ENCODE peak calls at places on chromosome 12, in six cellular contexts. R, I, D, U, J and Z are unnamed samples.

GRCh38 chr12:6273209-6273928 is 37.1 kb upstream of the PLEKHG6 start:
- DNase-seq in R (no peak), I (no peak), D (no peak), U (no peak), J (no peak), Z (no peak)

GRCh38 chr12:96204381-96204780 is 10.2 kb downstream of the ELK3 start:
- DNase-seq in R (no peak), I (no peak), D (no peak), U (no peak), J (no peak), Z (no peak)

GRCh38 chr12:124469193-124469888 is 98.1 kb downstream of the NCOR2 start:
- DNase-seq in R (no peak), I (no peak), D (no peak), U (no peak), J (no peak), Z (no peak)

GRCh38 chr12:44385964-44386363 is 490.2 kb downstream of the NELL2 start:
- DNase-seq in R (no peak), I (no peak), D (no peak), U (no peak), J (no peak), Z (no peak)

GRCh38 chr12:53478865-53479264 is 20.4 kb downstream of the MAP3K12 start:
- DNase-seq in R (no peak), I (no peak), D (no peak), U (no peak), J (no peak), Z (no peak)

GRCh38 chr12:79373896-79374499 is 316.8 kb downstream of the PAWR start:
- DNase-seq in R (no peak), I (no peak), D (peak), U (peak), J (no peak), Z (no peak)

GRCh38 chr12:12628013-12628412 is 16.3 kb downstream of the CREBL2 start:
- DNase-seq in R (no peak), I (no peak), D (no peak), U (peak), J (no peak), Z (no peak)

GRCh38 chr12:127386723-127387122 is 880.2 kb upstream of the TMEM132C start:
- DNase-seq in R (no peak), I (no peak), D (no peak), U (no peak), J (no peak), Z (no peak)

GRCh38 chr12:618626-619025 is 44.6 kb downstream of the NINJ2 start:
- DNase-seq in R (no peak), I (no peak), D (no peak), U (no peak), J (no peak), Z (no peak)

GRCh38 chr12:29223936-29224921 is 75.2 kb downstream of the FAR2 start:
- DNase-seq in R (no peak), I (no peak), D (no peak), U (peak), J (no peak), Z (no peak)

GRCh38 chr12:122190842-122191668 is 8.1 kb downstream of the LRRC43 start:
- DNase-seq in R (no peak), I (no peak), D (peak), U (peak), J (peak), Z (peak)

GRCh38 chr12:1796515-1797010 is 23.8 kb upstream of the LRTM2 start:
- DNase-seq in R (no peak), I (peak), D (no peak), U (no peak), J (peak), Z (peak)

GRCh38 chr12:1795221-1795784 is 25.1 kb upstream of the LRTM2 start:
- DNase-seq in R (no peak), I (no peak), D (no peak), U (no peak), J (no peak), Z (peak)

GRCh38 chr12:1794440-1795090 is 25.8 kb upstream of the LRTM2 start:
- DNase-seq in R (no peak), I (peak), D (no peak), U (no peak), J (no peak), Z (peak)

GRCh38 chr12:1797011-1797901 is 23.1 kb upstream of the LRTM2 start:
- DNase-seq in R (peak), I (peak), D (no peak), U (no peak), J (peak), Z (peak)

GRCh38 chr12:1795785-1796514 is 24.4 kb upstream of the LRTM2 start:
- DNase-seq in R (peak), I (peak), D (peak), U (peak), J (peak), Z (peak)
- H3K27ac ChIP-seq in R (peak), I (peak), D (peak), U (no peak), J (peak), Z (peak)

DNA sequence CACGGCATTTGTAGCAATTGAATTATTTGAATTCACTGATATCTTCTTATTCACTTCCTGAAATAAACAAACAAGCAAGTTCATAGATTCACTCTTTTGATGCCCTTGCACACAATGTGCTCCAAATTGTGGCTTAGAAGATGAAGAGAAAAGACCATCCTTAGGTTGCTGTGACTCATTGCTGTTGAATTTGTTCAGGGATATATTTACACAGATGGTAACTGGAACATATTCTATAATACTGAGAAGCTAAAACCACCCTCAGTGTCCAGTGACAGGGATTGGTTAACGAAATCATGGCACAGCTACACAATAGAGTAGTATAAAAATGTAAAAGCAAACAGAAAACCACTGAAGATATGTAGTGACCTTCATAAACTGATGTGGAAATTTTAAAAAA is 3.1 kb downstream of the PRB4 start:
- DNase-seq in R (no peak), I (no peak), D (no peak), U (no peak), J (no peak), Z (no peak)
- TF ChIP-seq CTCF in R (no peak), I (no peak), D (no peak), U (no peak), J (no peak), Z (no peak)

DNA sequence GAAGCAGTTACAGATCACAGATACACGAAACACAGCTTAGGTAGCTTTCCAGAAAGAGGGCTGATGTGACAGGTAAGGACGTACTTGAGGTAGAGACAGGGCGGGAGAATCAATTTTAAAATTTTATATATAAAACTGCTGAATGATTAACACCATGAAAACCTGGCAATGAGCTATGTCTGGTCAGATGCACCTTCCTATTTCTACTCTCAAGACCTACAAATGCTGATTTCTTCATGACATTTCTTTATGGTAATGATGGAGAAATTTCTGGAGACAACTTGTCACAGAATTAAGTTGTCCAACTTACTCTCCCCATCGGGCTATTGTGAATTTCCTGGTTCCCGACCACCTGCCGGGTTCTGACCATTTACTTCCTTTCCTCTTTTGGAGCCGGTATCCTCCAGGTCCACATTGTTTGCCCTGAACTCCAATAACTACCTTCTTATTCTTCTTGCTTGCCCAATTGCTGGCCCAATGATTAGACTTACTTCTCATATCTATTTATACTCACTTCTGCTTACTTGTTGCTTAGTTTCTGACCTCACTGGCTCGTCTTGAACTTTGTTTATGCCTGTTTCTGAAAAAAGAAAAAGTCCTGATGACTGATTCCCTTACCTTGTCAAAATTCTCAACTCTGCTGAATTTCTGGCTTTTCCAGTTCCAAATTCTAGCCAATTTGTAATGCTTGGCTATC is 12.8 kb upstream of the ATP2B1 start:
- DNase-seq in R (no peak), I (no peak), D (no peak), U (no peak), J (no peak), Z (no peak)
- TF ChIP-seq POLR2A in R (no peak), I (no peak), D (no peak), U (no peak), J (no peak), Z (no peak)

DNA sequence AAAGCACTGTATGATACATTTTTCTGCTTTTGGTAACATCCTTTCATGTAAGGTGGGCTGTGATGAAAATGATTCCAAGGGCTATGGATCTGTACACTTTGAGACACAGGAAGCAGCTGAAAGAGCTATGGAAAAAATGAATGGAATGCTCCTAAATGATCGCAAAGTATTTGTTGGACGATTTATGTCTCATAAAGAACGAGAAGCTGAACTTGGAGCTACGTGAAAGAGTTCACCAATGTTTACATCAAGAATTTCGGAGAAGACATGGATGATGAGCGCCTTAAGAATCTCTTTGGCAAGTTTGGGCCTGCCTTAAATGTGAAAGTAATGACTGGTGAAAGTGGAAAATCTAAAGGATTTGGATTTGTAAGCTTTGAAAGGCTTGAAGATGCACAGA is 22.1 kb upstream of the SRGAP1 start:
- DNase-seq in R (no peak), I (no peak), D (no peak), U (peak), J (no peak), Z (no peak)
- H3K27ac ChIP-seq in R (no peak), I (no peak), D (no peak), U (peak), J (no peak), Z (no peak)

DNA sequence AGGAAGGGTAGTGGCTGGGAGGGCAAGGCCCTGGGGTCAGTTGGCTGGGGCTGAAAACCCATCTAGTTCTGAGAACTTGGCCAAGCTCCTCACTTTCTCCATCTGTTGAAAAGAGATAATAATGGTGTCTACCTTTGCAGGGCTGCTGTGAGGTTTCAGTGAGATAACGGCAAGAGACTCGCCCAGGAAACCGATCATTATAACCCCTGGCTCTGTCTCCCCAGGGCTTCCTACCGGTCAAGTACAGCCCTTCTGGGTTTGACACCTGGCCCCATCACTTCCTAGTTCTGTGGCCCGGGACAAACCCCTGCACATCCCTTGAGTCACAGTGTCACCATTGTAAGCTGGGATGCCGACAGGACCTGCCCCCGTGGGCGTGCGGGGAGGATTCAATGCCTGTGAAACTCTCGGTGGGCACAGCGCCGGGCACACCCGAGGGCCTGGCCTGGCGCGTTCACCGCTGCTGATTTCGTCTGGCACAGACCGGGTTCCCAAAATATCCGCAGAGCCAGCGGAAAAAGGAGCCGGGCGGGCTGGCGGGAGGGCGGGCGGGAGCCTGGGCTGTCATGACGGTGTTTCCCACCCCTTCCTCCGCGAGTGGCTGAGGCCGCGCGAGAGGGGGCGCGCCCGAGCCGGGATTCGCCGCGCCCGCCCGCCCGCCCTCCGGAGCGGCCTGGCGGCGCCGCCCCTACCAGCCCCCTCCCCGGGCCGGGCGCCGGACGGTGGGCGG is 4.5 kb downstream of the KMT5A start:
- DNase-seq in R (peak), I (peak), D (peak), U (peak), J (peak), Z (peak)
- TF ChIP-seq CTCF in R (no peak), I (peak), D (peak), U (no peak), J (peak), Z (peak)

DNA sequence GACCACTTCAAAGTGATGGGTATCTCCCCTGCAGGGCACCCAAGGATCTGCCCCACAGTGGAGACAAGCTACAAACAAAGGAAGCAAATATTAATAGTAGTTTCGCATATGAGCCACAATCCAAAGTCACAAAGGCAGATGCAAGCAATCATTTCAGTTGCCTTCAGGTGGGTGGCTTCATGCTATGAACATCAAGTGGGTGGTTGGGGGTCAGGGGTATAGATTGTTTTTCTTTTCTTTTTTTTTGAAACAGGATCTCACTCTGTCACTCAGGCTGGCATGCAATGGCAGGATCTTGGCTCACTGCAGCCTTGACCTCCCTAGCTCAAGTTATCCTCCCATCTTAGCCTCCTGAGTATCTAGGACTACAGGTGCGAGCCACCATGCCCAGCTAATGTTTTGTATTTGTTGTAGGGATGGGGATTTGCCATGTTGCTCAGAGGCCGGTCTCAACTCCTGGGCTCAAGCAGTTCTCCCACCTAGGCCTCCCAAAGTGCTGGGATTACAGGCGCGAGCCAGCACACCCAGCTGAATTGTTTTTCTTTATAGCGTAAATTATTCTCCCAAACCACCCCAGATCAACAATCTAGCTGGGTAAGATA is 13.4 kb upstream of the NT5DC3 start:
- DNase-seq in R (no peak), I (no peak), D (no peak), U (no peak), J (no peak), Z (no peak)
- TF ChIP-seq POLR2A in R (no peak), I (no peak), D (no peak), U (no peak), J (no peak), Z (no peak)

DNA sequence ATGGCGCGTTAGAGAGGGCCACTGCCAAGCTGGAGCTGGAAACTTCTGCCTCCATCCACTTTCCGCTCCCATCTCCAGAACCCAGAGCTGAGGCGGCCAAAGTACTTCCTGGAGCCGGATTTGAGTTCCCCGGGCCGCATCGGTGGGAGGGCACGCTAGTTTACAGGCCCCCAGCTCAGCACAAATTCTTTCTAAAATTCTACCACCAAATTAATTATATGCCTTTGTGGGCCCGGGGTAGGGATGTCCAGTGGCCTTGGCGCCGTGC is 3.7 kb downstream of the RFX4 start:
- DNase-seq in R (no peak), I (no peak), D (no peak), U (no peak), J (no peak), Z (no peak)
- H3K27ac ChIP-seq in R (no peak), I (no peak), D (no peak), U (no peak), J (no peak), Z (no peak)

GRCh38 chr12:109433618-109434017 is 43.5 kb downstream of the KCTD10 start:
- DNase-seq in R (no peak), I (peak), D (peak), U (no peak), J (no peak), Z (no peak)
- TF ChIP-seq CTCF in R (no peak), I (peak), D (no peak), U (no peak), J (no peak), Z (no peak)

DNA sequence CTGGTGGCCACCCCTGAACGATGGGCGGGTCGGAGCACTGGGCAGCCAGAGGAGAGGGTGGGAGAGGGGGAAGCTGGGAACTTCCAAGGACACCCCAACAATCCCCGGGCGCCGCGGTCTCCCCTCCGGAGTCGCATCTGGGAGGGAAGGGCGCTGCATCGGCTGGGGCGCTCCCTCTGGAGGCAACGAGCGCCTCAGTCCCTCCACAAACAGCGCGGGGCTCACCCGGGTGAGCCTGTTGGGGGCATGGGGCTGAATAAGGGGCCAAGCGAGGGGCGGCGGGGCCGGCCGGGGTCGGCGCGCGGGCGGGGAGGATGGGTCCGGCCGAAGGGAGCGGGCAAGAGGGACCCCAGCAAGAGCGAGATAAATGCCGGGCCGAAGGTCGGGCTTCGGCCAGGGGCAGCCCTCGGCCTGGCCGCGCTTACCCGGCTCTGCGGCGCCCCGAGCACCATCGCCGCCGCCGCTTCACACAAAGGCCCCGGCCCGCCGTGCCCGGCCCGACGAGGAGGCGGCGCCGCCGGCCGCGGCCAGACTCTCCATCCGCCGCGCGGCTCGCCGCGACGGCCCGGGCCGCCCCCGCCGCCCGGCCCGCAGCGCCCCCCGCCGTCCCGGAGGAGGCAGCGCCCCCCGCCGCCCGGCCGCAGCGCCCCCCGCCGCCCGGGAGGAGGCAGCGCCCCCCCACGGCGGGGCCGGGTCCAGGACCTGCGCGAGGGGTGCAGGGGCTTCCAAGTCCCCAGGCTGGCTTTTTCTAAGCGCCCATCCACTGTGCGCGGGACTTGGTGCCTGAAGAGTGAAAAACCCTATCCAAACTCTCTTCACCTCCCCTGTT is at the start of gene ZBTB39:
- DNase-seq in R (no peak), I (peak), D (peak), U (peak), J (peak), Z (peak)
- TF ChIP-seq POLR2A in R (no peak), I (no peak), D (peak), U (peak), J (no peak), Z (peak)